ENCODE peak calls at places on chromosomes 7 and 10, in four cellular contexts. J, K, E and R are unnamed samples.

GRCh38 chr10:81002382-81002781 is 464.7 kb downstream of the SH2D4B start:
- DNase-seq in J (no peak), K (no peak), E (no peak), R (no peak)

GRCh38 chr10:123878666-123879311 is 12.8 kb downstream of the CPXM2 start:
- DNase-seq in J (no peak), K (no peak), E (no peak), R (no peak)

GRCh38 chr10:75035975-75036708 is 75.3 kb upstream of the SAMD8 start:
- DNase-seq in J (peak), K (no peak), E (peak), R (peak)

GRCh38 chr10:5809541-5810154 is 3.6 kb downstream of the GDI2 start:
- DNase-seq in J (no peak), K (no peak), E (no peak), R (no peak)

GRCh38 chr7:135321556-135321955 is 87.9 kb downstream of the STRA8 start:
- DNase-seq in J (peak), K (no peak), E (peak), R (no peak)

GRCh38 chr10:97138174-97138573 is 47.6 kb downstream of the SLIT1 start:
- DNase-seq in J (no peak), K (no peak), E (no peak), R (peak)

GRCh38 chr10:46310851-46311250 is 24.1 kb downstream of the ANTXRL start:
- DNase-seq in J (no peak), K (no peak), E (no peak), R (no peak)

GRCh38 chr7:47180268-47180826 is 401.6 kb downstream of the TNS3 start:
- DNase-seq in J (peak), K (peak), E (peak), R (peak)

GRCh38 chr10:110803830-110804338 is 67.8 kb upstream of the PDCD4 start:
- DNase-seq in J (peak), K (no peak), E (peak), R (peak)

GRCh38 chr7:30070052-30070451 is 41.8 kb downstream of the PLEKHA8 start:
- DNase-seq in J (no peak), K (no peak), E (no peak), R (no peak)

GRCh38 chr10:104581884-104582603 is 59.0 kb upstream of the SORCS3 start:
- DNase-seq in J (peak), K (no peak), E (peak), R (no peak)

GRCh38 chr10:33100996-33101747 is 143.1 kb upstream of the ITGB1 start:
- DNase-seq in J (no peak), K (no peak), E (no peak), R (no peak)

GRCh38 chr7:155405399-155406318 is 52.3 kb upstream of the EN2 start:
- DNase-seq in J (no peak), K (no peak), E (no peak), R (peak)

GRCh38 chr10:18400201-18400910 is 251.0 kb downstream of the NSUN6 start:
- DNase-seq in J (peak), K (no peak), E (no peak), R (no peak)

GRCh38 chr10:102593074-102593803 is 51.0 kb upstream of the TRIM8 start:
- DNase-seq in J (peak), K (no peak), E (peak), R (peak)

GRCh38 chr10:14736600-14737081 is 38.1 kb downstream of the FAM107B start:
- DNase-seq in J (peak), K (no peak), E (no peak), R (no peak)

GRCh38 chr10:60733189-60733815 is 45.0 kb upstream of the CDK1 start:
- DNase-seq in J (peak), K (peak), E (peak), R (peak)

GRCh38 chr10:218753-219152 is 83.5 kb downstream of the ZMYND11 start:
- DNase-seq in J (peak), K (no peak), E (no peak), R (no peak)

GRCh38 chr7:4774804-4775280 is 581 bp upstream of the AP5Z1 start:
- DNase-seq in J (peak), K (peak), E (peak), R (peak)

GRCh38 chr10:95661818-95662217 is 5.3 kb upstream of the ALDH18A1 start:
- DNase-seq in J (no peak), K (no peak), E (no peak), R (no peak)

GRCh38 chr7:11701829-11702560 is 130.0 kb downstream of the THSD7A start:
- DNase-seq in J (peak), K (no peak), E (peak), R (no peak)

GRCh38 chr7:76011437-76011836 is 17.0 kb upstream of the TMEM120A start:
- DNase-seq in J (peak), K (no peak), E (no peak), R (no peak)

GRCh38 chr7:20385121-20385520 is 54.4 kb downstream of the ITGB8 start:
- DNase-seq in J (peak), K (no peak), E (peak), R (peak)

GRCh38 chr10:66586073-66586472 is 339.8 kb upstream of the LRRTM3 start:
- DNase-seq in J (peak), K (no peak), E (peak), R (peak)

GRCh38 chr7:78563186-78563585 is 764.6 kb downstream of the PHTF2 start:
- DNase-seq in J (no peak), K (no peak), E (no peak), R (no peak)

GRCh38 chr7:69599211-69599878 is 1.1 kb downstream of the AUTS2 start:
- DNase-seq in J (peak), K (no peak), E (no peak), R (no peak)

GRCh38 chr7:147578196-147578595 is 1012.4 kb upstream of the C7orf33 start:
- DNase-seq in J (no peak), K (no peak), E (peak), R (peak)

GRCh38 chr10:13984647-13985155 is 346.0 kb downstream of the FRMD4A start:
- DNase-seq in J (peak), K (no peak), E (peak), R (peak)

GRCh38 chr10:44325157-44325556 is 59.7 kb downstream of the CXCL12 start:
- DNase-seq in J (no peak), K (no peak), E (no peak), R (peak)

GRCh38 chr10:51063659-51064535 is 10.4 kb upstream of the PRKG1 start:
- DNase-seq in J (peak), K (no peak), E (peak), R (peak)

GRCh38 chr10:119118231-119118630 is 14.3 kb downstream of the DENND10 start:
- DNase-seq in J (no peak), K (no peak), E (no peak), R (no peak)

GRCh38 chr7:17623546-17624185 is 316.6 kb downstream of the SNX13 start:
- DNase-seq in J (peak), K (no peak), E (peak), R (no peak)

GRCh38 chr7:39130304-39130703 is 152.6 kb downstream of the POU6F2 start:
- DNase-seq in J (no peak), K (no peak), E (no peak), R (no peak)

GRCh38 chr7:665751-666453 is 60.6 kb upstream of the DNAAF5 start:
- DNase-seq in J (no peak), K (no peak), E (no peak), R (no peak)

GRCh38 chr7:106050002-106050742 is 61.9 kb downstream of the SYPL1 start:
- DNase-seq in J (peak), K (no peak), E (peak), R (peak)

GRCh38 chr10:73780966-73781365 is 882 bp upstream of the CHCHD1 start:
- DNase-seq in J (no peak), K (no peak), E (no peak), R (peak)

GRCh38 chr7:26326211-26326610 is 34.5 kb downstream of the SNX10 start:
- DNase-seq in J (no peak), K (no peak), E (peak), R (peak)